ENCODE peak calls at places on chromosome X, in five cellular contexts. N is lower leg skin, T is ureter, K is right cardiac atrium, F is LoVo. B is an unnamed sample.

GRCh38 chrX:141443922-141444321 is 140.6 kb downstream of the SPANXA1 start:
- DNase-seq in N (no peak), T (no peak), K (no peak), F (no peak), B (no peak)

GRCh38 chrX:47327902-47328301 is 42.5 kb upstream of the ZNF157 start:
- DNase-seq in N (no peak), T (no peak), K (no peak), F (no peak), B (no peak)

GRCh38 chrX:148228521-148228920 is 247.4 kb downstream of the FMR1NB start:
- DNase-seq in N (no peak), T (no peak), K (no peak), F (no peak), B (no peak)

GRCh38 chrX:9745417-9746115 is 20.1 kb downstream of the GPR143 start:
- DNase-seq in N (no peak), T (no peak), K (peak; percentile 30), F (no peak), B (no peak)

GRCh38 chrX:6440647-6441046 is 94.3 kb downstream of the VCX3A start:
- DNase-seq in N (no peak), T (no peak), K (no peak), F (no peak), B (no peak)

GRCh38 chrX:148385471-148385870 is 114.9 kb upstream of the AFF2 start:
- DNase-seq in N (no peak), T (no peak), K (no peak), F (no peak), B (no peak)

GRCh38 chrX:68292471-68292870 is 140.8 kb downstream of the OPHN1 start:
- DNase-seq in N (no peak), T (no peak), K (no peak), F (no peak), B (no peak)

GRCh38 chrX:54999717-55000598 is at the start of gene APEX2:
- DNase-seq in N (peak; percentile 96), T (peak; percentile 91), K (peak; percentile 97), F (peak; percentile 81), B (peak; percentile 92)

GRCh38 chrX:71556026-71556425 is 22.2 kb upstream of the GCNA start:
- DNase-seq in N (no peak), T (no peak), K (no peak), F (no peak), B (no peak)